ENCODE peak calls at places on chromosome 5, in four cellular contexts. B is CD8-positive, alpha-beta T cell; E is colonic mucosa; U is type B pancreatic cell. H is an unnamed sample.

GRCh38 chr5:149731617-149732400 is 1.7 kb downstream of the PPARGC1B start:
- DNase-seq in B (peak), E (peak), U (no peak), H (peak)

GRCh38 chr5:124908603-124909451 is 162.4 kb upstream of the ZNF608 start:
- DNase-seq in E (no peak), U (no peak), B (no peak), H (no peak)

GRCh38 chr5:5967373-5967772 is 411.0 kb downstream of the MED10 start:
- DNase-seq in B (no peak), E (no peak), U (no peak), H (no peak)

GRCh38 chr5:151637676-151638075 is 46.5 kb upstream of the FAT2 start:
- DNase-seq in E (no peak), U (no peak), B (no peak), H (no peak)

GRCh38 chr5:154740483-154740882 is 14.7 kb upstream of the LARP1 start:
- DNase-seq in B (no peak), U (no peak), E (peak), H (no peak)

GRCh38 chr5:32206799-32207634 is 32.9 kb upstream of the GOLPH3 start:
- DNase-seq in E (no peak), U (no peak), B (no peak), H (no peak)

GRCh38 chr5:158534203-158534602 is 565.5 kb downstream of the EBF1 start:
- DNase-seq in E (no peak), B (no peak), U (no peak), H (no peak)

GRCh38 chr5:75185763-75186162 is 50.9 kb downstream of the ANKRD31 start:
- DNase-seq in B (no peak), E (no peak), U (no peak), H (no peak)

GRCh38 chr5:31355337-31355736 is 161.9 kb downstream of the CDH6 start:
- DNase-seq in U (no peak), B (no peak), E (peak), H (no peak)

GRCh38 chr5:964821-965220 is 43.8 kb upstream of the NKD2 start:
- DNase-seq in U (no peak), B (no peak), E (no peak), H (no peak)

GRCh38 chr5:159053216-159053615 is 46.5 kb downstream of the EBF1 start:
- DNase-seq in U (no peak), E (no peak), B (no peak), H (no peak)

GRCh38 chr5:113771483-113771882 is 258.0 kb downstream of the YTHDC2 start:
- DNase-seq in U (no peak), B (no peak), E (no peak), H (no peak)

GRCh38 chr5:14790220-14790619 is 81.4 kb downstream of the ANKH start:
- DNase-seq in E (no peak), B (no peak), U (no peak), H (no peak)

GRCh38 chr5:173302546-173303155 is 25.6 kb downstream of the STC2 start:
- DNase-seq in U (no peak), B (no peak), E (no peak), H (no peak)

GRCh38 chr5:144549580-144549979 is 378.9 kb downstream of the KCTD16 start:
- DNase-seq in E (peak), U (no peak), B (no peak), H (no peak)

GRCh38 chr5:65854931-65855330 is 71.4 kb upstream of the ERBIN start:
- DNase-seq in E (no peak), B (no peak), U (no peak), H (no peak)

GRCh38 chr5:170896779-170897178 is 35.0 kb downstream of the RANBP17 start:
- DNase-seq in U (peak), B (no peak), E (no peak), H (no peak)
- TF ChIP-seq CTCF in U (peak), B (no peak), E (no peak), H (no peak)

GRCh38 chr5:127324756-127325155 is 34.2 kb downstream of the MEGF10 start:
- DNase-seq in E (no peak), B (no peak), U (no peak), H (no peak)

GRCh38 chr5:127322405-127322804 is 31.8 kb downstream of the MEGF10 start:
- DNase-seq in B (no peak), E (no peak), U (no peak), H (no peak)

GRCh38 chr5:127321465-127321864 is 30.9 kb downstream of the MEGF10 start:
- DNase-seq in B (no peak), E (no peak), U (no peak), H (no peak)

GRCh38 chr5:127330116-127330515 is 39.5 kb downstream of the MEGF10 start:
- DNase-seq in B (no peak), E (no peak), U (no peak), H (no peak)

DNA sequence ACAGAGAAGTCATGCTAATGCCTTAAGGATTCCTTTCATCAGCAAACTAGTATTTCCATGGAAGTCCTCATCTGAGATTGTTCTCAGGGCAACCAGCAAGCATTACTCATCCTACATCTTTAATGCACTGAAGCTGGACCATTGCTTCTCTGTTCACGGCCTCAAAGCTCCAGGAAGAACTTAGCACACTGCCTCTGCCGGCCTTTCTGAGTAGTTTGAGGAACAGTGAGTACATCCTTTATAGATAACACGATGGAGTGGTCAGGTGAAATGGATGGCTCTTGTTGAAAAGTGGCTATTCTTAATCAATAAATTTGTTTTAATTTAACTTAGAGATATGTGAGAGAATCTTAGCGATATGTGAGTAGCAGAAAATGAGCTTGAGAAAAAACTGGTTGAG is 35.8 kb downstream of the MEGF10 start:
- DNase-seq in B (no peak), U (no peak), E (no peak), H (no peak)
- TF ChIP-seq CTCF in B (no peak), U (no peak), E (no peak), H (no peak)

DNA sequence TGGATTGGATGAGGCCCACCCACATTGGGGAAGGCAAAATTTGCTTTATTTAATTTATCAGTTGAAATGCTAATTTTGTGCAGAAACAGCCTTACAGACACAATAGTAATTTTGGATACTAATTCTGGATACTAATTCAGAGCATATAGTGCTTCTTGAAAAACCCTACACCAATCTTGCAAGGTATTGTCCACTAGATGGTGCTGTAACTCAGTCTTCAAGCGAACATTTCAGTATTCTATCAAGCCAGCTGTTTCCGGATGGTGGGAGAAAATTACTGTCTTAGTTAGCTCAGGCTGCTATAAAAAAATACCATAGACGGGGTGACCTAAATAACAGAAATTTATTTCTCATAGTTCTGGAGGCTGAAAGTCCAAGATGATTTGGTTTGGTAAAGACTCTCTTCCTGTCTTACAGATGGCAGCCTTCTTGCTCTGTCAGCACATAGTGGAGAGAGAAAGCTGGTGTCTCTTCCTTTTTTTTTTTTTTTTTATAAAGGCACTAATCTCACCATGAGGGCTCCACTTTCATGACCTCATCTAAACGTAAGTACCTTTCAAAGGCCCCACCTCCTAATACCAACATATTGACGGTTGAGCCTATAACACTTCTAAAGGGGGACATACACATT is 1306.5 kb upstream of the CDH9 start:
- DNase-seq in E (no peak), U (no peak), B (no peak), H (no peak)
- TF ChIP-seq CTCF in E (no peak), U (peak), B (no peak), H (no peak)

GRCh38 chr5:55407059-55407684 is 99.4 kb downstream of the MTREX start:
- DNase-seq in E (no peak), B (no peak), U (no peak), H (no peak)
- TF ChIP-seq CTCF in E (peak), B (peak), U (peak), H (no peak)

GRCh38 chr5:180208435-180209081 is 453 bp downstream of the RASGEF1C start:
- DNase-seq in U (peak), B (no peak), E (no peak), H (no peak)
- TF ChIP-seq CTCF in U (peak), B (no peak), E (no peak), H (no peak)

DNA sequence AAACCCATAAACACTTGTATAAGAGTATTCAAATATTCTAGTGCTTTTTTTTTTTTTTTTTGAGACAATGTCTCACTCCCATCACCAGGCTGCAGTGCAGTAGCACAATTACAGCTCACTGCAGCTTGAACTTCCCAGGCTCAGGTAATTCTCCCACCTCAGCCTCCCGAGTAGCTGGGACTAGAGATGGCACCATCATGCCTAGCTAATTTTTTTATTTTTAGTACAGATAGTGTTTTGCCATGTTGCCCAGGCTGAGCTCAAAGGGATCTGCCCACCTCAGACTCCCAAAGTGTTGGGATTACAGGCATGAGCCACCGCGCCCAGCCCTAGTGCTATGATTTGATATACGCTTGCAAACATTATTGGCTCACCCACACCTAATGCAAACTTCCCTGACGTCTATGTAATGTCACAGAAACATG is 11.8 kb downstream of the IL6ST start:
- DNase-seq in B (peak), U (no peak), E (peak), H (no peak)
- TF ChIP-seq CTCF in B (peak), U (peak), E (no peak), H (no peak)

GRCh38 chr5:135571902-135572301 is 6.9 kb downstream of the CXCL14 start:
- DNase-seq in B (no peak), U (no peak), E (no peak), H (no peak)

GRCh38 chr5:135571210-135571609 is 7.6 kb downstream of the CXCL14 start:
- DNase-seq in B (no peak), U (no peak), E (no peak), H (no peak)

GRCh38 chr5:135568923-135569360 is 9.8 kb downstream of the CXCL14 start:
- DNase-seq in B (no peak), E (no peak), U (no peak), H (no peak)

GRCh38 chr5:135569755-135570452 is 8.9 kb downstream of the CXCL14 start:
- DNase-seq in B (no peak), U (no peak), E (no peak), H (no peak)

DNA sequence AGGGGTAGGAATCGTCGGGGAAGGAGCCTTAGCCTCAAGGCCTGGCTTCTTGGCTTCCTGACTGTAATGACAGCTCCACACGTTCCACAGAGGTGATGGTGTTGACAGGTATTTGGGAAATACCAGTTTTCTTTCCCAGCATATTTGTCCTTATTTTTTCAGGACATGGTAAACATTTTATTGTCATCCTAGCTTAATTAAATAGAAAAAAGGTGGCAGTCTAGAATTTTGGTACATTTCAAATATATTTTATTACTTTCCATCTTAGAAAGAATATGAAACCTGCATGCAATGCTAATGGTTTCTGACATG is 8.4 kb downstream of the CXCL14 start:
- DNase-seq in E (no peak), U (no peak), B (no peak), H (no peak)
- TF ChIP-seq CTCF in E (no peak), U (peak), B (no peak), H (no peak)

DNA sequence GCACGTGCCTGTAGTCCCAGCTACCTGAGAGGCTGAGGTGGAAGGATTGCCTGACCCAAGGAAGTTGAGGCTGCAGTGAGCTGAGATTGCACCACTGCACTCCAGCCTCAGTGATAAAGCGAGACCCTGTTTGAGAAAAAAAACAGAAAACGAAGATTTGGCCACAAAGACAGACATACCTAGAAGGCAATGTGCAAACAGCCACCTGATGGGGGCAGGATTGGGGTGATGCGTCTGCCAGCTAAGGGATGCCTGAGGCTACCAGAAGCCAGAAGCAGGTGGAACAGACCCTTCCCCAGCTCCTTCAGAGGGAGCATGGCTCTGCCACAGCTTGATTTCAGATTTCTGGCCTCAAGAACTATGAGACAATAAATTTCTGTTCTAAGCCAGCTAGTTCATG is 2.9 kb downstream of the HIGD2A start:
- DNase-seq in U (no peak), E (no peak), B (no peak), H (no peak)
- TF ChIP-seq CTCF in U (no peak), E (no peak), B (no peak), H (no peak)

H was measured in natural killer cell.